ENCODE peak calls at places on chromosomes 11 and 22, in nine cellular contexts. O is pancreas, S is endodermal cell, B is transverse colon, V is A549, W is PC-3, U is MM.1S, D is Peyer's patch, T is GM12878. R is an unnamed sample.

GRCh38 chr22:36599771-36600170 is 70.8 kb upstream of the EIF3D start:
- DNase-seq in O (no peak), S (peak; percentile 29), B (no peak), V (no peak), W (no peak), U (no peak), D (no peak), T (no peak), R (no peak)

GRCh38 chr11:29781268-29781667 is 235.6 kb downstream of the KCNA4 start:
- DNase-seq in O (peak; percentile 23), S (no peak), B (no peak), V (no peak), W (no peak), U (no peak), D (no peak), T (no peak), R (no peak)

GRCh38 chr11:9642894-9643293 is 21.0 kb upstream of the SWAP70 start:
- DNase-seq in O (no peak), S (peak; percentile 10), B (no peak), V (no peak), W (no peak), U (no peak), D (no peak), T (no peak), R (no peak)

GRCh38 chr11:111612211-111612610 is 10.0 kb downstream of the SIK2 start:
- DNase-seq in O (no peak), S (no peak), B (no peak), V (no peak), W (no peak), U (no peak), D (no peak), T (no peak), R (no peak)

GRCh38 chr11:73226297-73227006 is 8.4 kb downstream of the P2RY2 start:
- DNase-seq in O (no peak), S (peak; percentile 38), B (no peak), V (no peak), W (no peak), U (no peak), D (peak; percentile 16), T (no peak), R (no peak)

GRCh38 chr11:95697614-95698408 is 91.8 kb downstream of the FAM76B start:
- DNase-seq in O (no peak), S (no peak), B (no peak), V (no peak), W (no peak), U (no peak), D (no peak), T (no peak), R (no peak)

GRCh38 chr11:61871158-61871597 is 20.2 kb downstream of the FADS3 start:
- DNase-seq in O (peak; percentile 85), S (peak; percentile 97), B (peak; percentile 65), V (peak; percentile 82), W (peak; percentile 87), U (peak; percentile 45), D (peak; percentile 81), T (no peak), R (no peak)

GRCh38 chr11:67558084-67558772 is 25.4 kb upstream of the GSTP1 start:
- DNase-seq in O (no peak), S (no peak), B (peak; percentile 71), V (no peak), W (peak; percentile 24), U (no peak), D (peak; percentile 59), T (peak; percentile 61), R (no peak)

GRCh38 chr11:70416881-70417280 is 18.6 kb downstream of the CTTN start:
- DNase-seq in O (no peak), S (no peak), B (no peak), V (no peak), W (no peak), U (no peak), D (no peak), T (no peak), R (no peak)

GRCh38 chr11:110968348-110969062 is 256.3 kb upstream of the ARHGAP20 start:
- DNase-seq in O (no peak), S (no peak), B (no peak), V (no peak), W (no peak), U (no peak), D (no peak), T (no peak), R (no peak)

GRCh38 chr11:44315947-44316387 is 6.0 kb upstream of the ALX4 start:
- DNase-seq in O (no peak), S (peak; percentile 78), B (no peak), V (peak; percentile 44), W (no peak), U (no peak), D (peak; percentile 37), T (no peak), R (no peak)

GRCh38 chr22:20464096-20464614 is 26.5 kb upstream of the SCARF2 start:
- DNase-seq in O (no peak), S (no peak), B (no peak), V (no peak), W (no peak), U (peak; percentile 47), D (no peak), T (no peak), R (no peak)

GRCh38 chr11:35947437-35947836 is 3.6 kb downstream of the LDLRAD3 start:
- DNase-seq in O (no peak), S (no peak), B (no peak), V (no peak), W (no peak), U (no peak), D (no peak), T (no peak), R (no peak)

GRCh38 chr11:46669606-46670243 is 30.7 kb downstream of the ARHGAP1 start:
- DNase-seq in O (no peak), S (peak; percentile 62), B (no peak), V (peak; percentile 31), W (peak; percentile 7), U (no peak), D (no peak), T (no peak), R (no peak)
- TF ChIP-seq CTCF in O (no peak), S (peak; percentile 72), B (peak; percentile 26), V (peak; percentile 23), W (peak; percentile 52), U (peak; percentile 24), D (no peak), T (peak; percentile 4), R (peak; percentile 64)

GRCh38 chr22:46576556-46577351 is 39.3 kb upstream of the CELSR1 start:
- DNase-seq in O (peak; percentile 83), S (peak; percentile 59), B (peak; percentile 66), V (no peak), W (peak; percentile 43), U (peak; percentile 62), D (peak; percentile 79), T (no peak), R (no peak)

GRCh38 chr22:46578824-46579561 is 41.2 kb upstream of the GRAMD4 start:
- DNase-seq in O (no peak), S (peak; percentile 61), B (peak; percentile 60), V (no peak), W (no peak), U (no peak), D (peak; percentile 76), T (no peak), R (no peak)

GRCh38 chr22:46575915-46576555 is 38.6 kb upstream of the CELSR1 start:
- DNase-seq in O (peak; percentile 50), S (no peak), B (peak; percentile 74), V (peak; percentile 31), W (no peak), U (no peak), D (no peak), T (no peak), R (no peak)

GRCh38 chr22:46578251-46578823 is 40.9 kb upstream of the CELSR1 start:
- DNase-seq in O (no peak), S (peak; percentile 52), B (no peak), V (no peak), W (no peak), U (no peak), D (peak; percentile 59), T (no peak), R (no peak)

GRCh38 chr22:46577361-46578249 is 40.2 kb upstream of the CELSR1 start:
- DNase-seq in O (peak; percentile 83), S (peak; percentile 62), B (peak; percentile 41), V (no peak), W (no peak), U (no peak), D (peak; percentile 69), T (no peak), R (no peak)
- H3K27ac ChIP-seq in O (peak overlapping the region; percentile 79), S (no peak overlapping the region), B (peak overlapping the region; percentile 82), V (peak overlapping the region; percentile 90), W (no peak overlapping the region), U (no peak overlapping the region), D (peak overlapping the region; percentile 84), T (no peak overlapping the region), R (no peak overlapping the region)

GRCh38 chr11:77752518-77752917 is 68.0 kb downstream of the RSF1 start:
- DNase-seq in O (no peak), S (peak; percentile 69), B (no peak), V (no peak), W (no peak), U (no peak), D (no peak), T (no peak), R (no peak)
- H3K4me1 ChIP-seq in O (peaks cover 4% of the 10 kb centered on the region), S (peaks cover 11% of the 10 kb centered on the region), B (no peaks in the 10 kb centered on the region), V (peaks cover 8% of the 10 kb centered on the region), W (peaks cover 4% of the 10 kb centered on the region), U (no peaks in the 10 kb centered on the region), D (no peaks in the 10 kb centered on the region), T (no peaks in the 10 kb centered on the region), R (peaks cover 3% of the 10 kb centered on the region)

GRCh38 chr22:49983148-49984042 is 22.8 kb downstream of the PIM3 start:
- DNase-seq in O (peak; percentile 70), S (peak; percentile 84), B (no peak), V (no peak), W (no peak), U (no peak), D (peak; percentile 52), T (no peak), R (no peak)
- TF ChIP-seq CTCF in O (peak; percentile 9), S (peak; percentile 87), B (no peak), V (peak; percentile 18), W (no peak), U (no peak), D (peak; percentile 28), T (no peak), R (peak; percentile 36)

GRCh38 chr11:75152090-75152489 is 1.2 kb downstream of the SLCO2B1 start:
- DNase-seq in O (peak; percentile 82), S (no peak), B (no peak), V (no peak), W (no peak), U (no peak), D (no peak), T (no peak), R (no peak)

GRCh38 chr11:75155570-75156422 is 4.9 kb downstream of the SLCO2B1 start:
- DNase-seq in O (no peak), S (no peak), B (no peak), V (peak; percentile 49), W (no peak), U (no peak), D (no peak), T (no peak), R (no peak)

GRCh38 chr11:75158241-75158640 is 7.3 kb downstream of the SLCO2B1 start:
- DNase-seq in O (no peak), S (no peak), B (no peak), V (no peak), W (no peak), U (no peak), D (no peak), T (no peak), R (no peak)

GRCh38 chr11:75152651-75153553 is 2.0 kb downstream of the SLCO2B1 start:
- DNase-seq in O (peak; percentile 46), S (no peak), B (no peak), V (no peak), W (no peak), U (no peak), D (no peak), T (no peak), R (no peak)

GRCh38 chr11:75154646-75155569 is 4.0 kb downstream of the SLCO2B1 start:
- DNase-seq in O (no peak), S (no peak), B (no peak), V (no peak), W (no peak), U (no peak), D (no peak), T (no peak), R (no peak)
- H3K27ac ChIP-seq in O (peak overlapping the region; percentile 32), S (no peak overlapping the region), B (peak overlapping the region; percentile 78), V (no peak overlapping the region), W (no peak overlapping the region), U (no peak overlapping the region), D (peak overlapping the region; percentile 61), T (no peak overlapping the region), R (no peak overlapping the region)

R was measured in foreskin keratinocyte.